ENCODE peak calls at places on chromosome 11, in four cellular contexts. O, T, E and Z are unnamed samples.

GRCh38 chr11:132844956-132845355 is 687.3 kb downstream of the OPCML start:
- DNase-seq in O (no peak), T (no peak), E (no peak), Z (no peak)

GRCh38 chr11:126544311-126545056 is 189.0 kb downstream of the ST3GAL4 start:
- DNase-seq in E (no peak), T (no peak), O (no peak), Z (no peak)

GRCh38 chr11:71294846-71295600 is 42.6 kb upstream of the SHANK2 start:
- DNase-seq in T (no peak), O (peak; percentile 37), E (no peak), Z (no peak)

GRCh38 chr11:76807206-76807875 is 24.2 kb downstream of the TSKU start:
- DNase-seq in T (peak; percentile 44), E (peak; percentile 94), O (peak; percentile 93), Z (peak; percentile 77)

GRCh38 chr11:97739892-97740782 is 1280.6 kb upstream of the CNTN5 start:
- DNase-seq in E (no peak), O (no peak), T (no peak), Z (no peak)

GRCh38 chr11:85316967-85317366 is 310.2 kb downstream of the DLG2 start:
- DNase-seq in O (no peak), E (peak; percentile 52), T (no peak), Z (peak; percentile 0)

GRCh38 chr11:57458410-57459111 is 1.8 kb upstream of the RTN4RL2 start:
- DNase-seq in T (peak; percentile 47), E (peak; percentile 67), O (no peak), Z (no peak)

GRCh38 chr11:67030976-67031375 is 8.0 kb downstream of the SYT12 start:
- DNase-seq in E (no peak), T (no peak), O (no peak), Z (no peak)

GRCh38 chr11:36425593-36426206 is 84.4 kb downstream of the TRAF6 start:
- DNase-seq in O (no peak), T (no peak), E (no peak), Z (no peak)

GRCh38 chr11:110092577-110093406 is at the start of gene ZC3H12C:
- DNase-seq in O (peak; percentile 89), T (no peak), E (peak; percentile 86), Z (peak; percentile 87)

GRCh38 chr11:122745111-122745510 is 89.6 kb downstream of the UBASH3B start:
- DNase-seq in T (no peak), E (no peak), O (no peak), Z (no peak)

GRCh38 chr11:126712017-126712625 is 288.4 kb downstream of the KIRREL3 start:
- DNase-seq in O (no peak), T (no peak), E (no peak), Z (no peak)

GRCh38 chr11:75291741-75292140 is 51.2 kb downstream of the TPBGL start:
- DNase-seq in T (no peak), O (no peak), E (no peak), Z (no peak)

GRCh38 chr11:59941091-59941490 is 2.9 kb downstream of the OOSP1 start:
- DNase-seq in O (no peak), T (no peak), E (no peak), Z (no peak)

GRCh38 chr11:114564836-114565235 is 5.2 kb upstream of the NXPE1 start:
- DNase-seq in E (no peak), O (no peak), T (no peak), Z (no peak)

GRCh38 chr11:67576742-67577475 is 6.7 kb upstream of the GSTP1 start:
- DNase-seq in T (no peak), O (no peak), E (no peak), Z (no peak)

GRCh38 chr11:24622262-24622661 is 125.4 kb downstream of the LUZP2 start:
- DNase-seq in T (no peak), O (no peak), E (no peak), Z (no peak)

GRCh38 chr11:75797796-75798195 is 17.2 kb upstream of the UVRAG start:
- DNase-seq in T (no peak), O (no peak), E (no peak), Z (no peak)

GRCh38 chr11:120079750-120080610 is 57.9 kb downstream of the TRIM29 start:
- DNase-seq in T (peak; percentile 12), O (no peak), E (no peak), Z (no peak)

GRCh38 chr11:28981331-28981865 is 873.2 kb downstream of the METTL15 start:
- DNase-seq in T (no peak), O (no peak), E (no peak), Z (no peak)

GRCh38 chr11:74018331-74019005 is 9.6 kb upstream of the UCP3 start:
- DNase-seq in E (peak; percentile 93), O (peak; percentile 97), T (no peak), Z (peak; percentile 97)

GRCh38 chr11:9982127-9982795 is 311.8 kb downstream of the SBF2 start:
- DNase-seq in T (no peak), O (no peak), E (no peak), Z (no peak)

GRCh38 chr11:109644158-109644557 is 222.2 kb downstream of the C11orf87 start:
- DNase-seq in E (no peak), T (no peak), O (no peak), Z (no peak)

GRCh38 chr11:32448232-32448631 is 12.9 kb upstream of the WT1 start:
- DNase-seq in E (no peak), T (no peak), O (no peak), Z (no peak)

GRCh38 chr11:335779-336665 is 15.4 kb upstream of the IFITM3 start:
- DNase-seq in O (peak; percentile 64), E (peak; percentile 50), T (no peak), Z (no peak)

GRCh38 chr11:112783945-112784322 is 177.3 kb upstream of the NCAM1 start:
- DNase-seq in E (no peak), O (no peak), T (no peak), Z (no peak)

GRCh38 chr11:88280673-88281316 is 56.7 kb downstream of the CTSC start:
- DNase-seq in E (no peak), T (no peak), O (no peak), Z (no peak)

GRCh38 chr11:72232260-72233055 is 7.9 kb downstream of the INPPL1 start:
- DNase-seq in O (no peak), T (no peak), E (peak; percentile 44), Z (no peak)

GRCh38 chr11:26537341-26537740 is 34.7 kb downstream of the MUC15 start:
- DNase-seq in O (no peak), T (no peak), E (no peak), Z (no peak)

GRCh38 chr11:26287067-26287518 is 44.8 kb upstream of the ANO3 start:
- DNase-seq in T (no peak), O (no peak), E (no peak), Z (no peak)

GRCh38 chr11:126197277-126197939 is 14.0 kb downstream of the RPUSD4 start:
- DNase-seq in O (no peak), T (no peak), E (no peak), Z (no peak)

GRCh38 chr11:13940611-13941256 is 21.8 kb upstream of the SPON1 start:
- DNase-seq in E (peak; percentile 59), T (no peak), O (no peak), Z (peak; percentile 29)

GRCh38 chr11:873723-874122 is 31.1 kb downstream of the TSPAN4 start:
- DNase-seq in T (no peak), E (no peak), O (no peak), Z (no peak)

GRCh38 chr11:103832762-103833161 is 203.7 kb upstream of the DDI1 start:
- DNase-seq in O (no peak), E (no peak), T (no peak), Z (no peak)

GRCh38 chr11:126585388-126586302 is 230.2 kb downstream of the ST3GAL4 start:
- DNase-seq in O (peak; percentile 71), E (peak; percentile 49), T (no peak), Z (peak; percentile 6)

GRCh38 chr11:16195659-16196058 is 160.7 kb downstream of the SOX6 start:
- DNase-seq in E (no peak), O (no peak), T (no peak), Z (no peak)

GRCh38 chr11:92050305-92050704 is 174.3 kb upstream of the FAT3 start:
- DNase-seq in T (no peak), O (no peak), E (no peak), Z (no peak)

GRCh38 chr11:104609297-104609696 is 289.0 kb downstream of the CASP12 start:
- DNase-seq in O (no peak), E (no peak), T (peak; percentile 1), Z (peak; percentile 35)

GRCh38 chr11:99098751-99099150 is 78.0 kb downstream of the CNTN5 start:
- DNase-seq in E (no peak), T (no peak), O (no peak), Z (no peak)

GRCh38 chr11:2271077-2271326 is 614 bp upstream of the ASCL2 start:
- DNase-seq in O (peak; percentile 71), E (peak; percentile 64), T (peak; percentile 55), Z (peak; percentile 27)
- H3K27me3 ChIP-seq in O (peaks cover 78% of the 10 kb centered on the region), E (peaks cover 16% of the 10 kb centered on the region), T (peaks cover 4% of the 10 kb centered on the region), Z (peaks cover 5% of the 10 kb centered on the region)

DNA sequence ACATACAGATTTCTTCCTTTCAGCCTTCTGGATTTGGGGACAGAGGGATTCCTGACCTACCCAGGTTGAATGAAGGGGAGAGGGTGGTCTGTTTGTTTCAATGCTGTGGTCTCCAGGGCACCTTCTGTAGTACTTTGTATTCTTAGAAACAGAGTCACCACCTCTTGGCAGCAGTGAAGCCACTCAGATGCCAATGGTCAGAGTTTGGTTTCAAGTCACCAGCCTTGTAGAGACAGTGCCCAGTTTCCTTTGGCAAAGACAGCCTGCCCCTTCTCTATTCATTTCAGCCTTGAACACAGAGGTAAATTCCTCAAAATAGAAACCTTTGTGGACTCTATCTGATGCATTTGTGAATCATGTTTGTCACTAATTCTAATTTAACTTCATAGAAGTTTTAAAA is 111.7 kb upstream of the RASSF10 start:
- DNase-seq in O (peak; percentile 73), E (no peak), T (no peak), Z (no peak)
- H3K27ac ChIP-seq in O (peak overlapping the region; percentile 70), E (no peak overlapping the region), T (no peak overlapping the region), Z (no peak overlapping the region)

DNA sequence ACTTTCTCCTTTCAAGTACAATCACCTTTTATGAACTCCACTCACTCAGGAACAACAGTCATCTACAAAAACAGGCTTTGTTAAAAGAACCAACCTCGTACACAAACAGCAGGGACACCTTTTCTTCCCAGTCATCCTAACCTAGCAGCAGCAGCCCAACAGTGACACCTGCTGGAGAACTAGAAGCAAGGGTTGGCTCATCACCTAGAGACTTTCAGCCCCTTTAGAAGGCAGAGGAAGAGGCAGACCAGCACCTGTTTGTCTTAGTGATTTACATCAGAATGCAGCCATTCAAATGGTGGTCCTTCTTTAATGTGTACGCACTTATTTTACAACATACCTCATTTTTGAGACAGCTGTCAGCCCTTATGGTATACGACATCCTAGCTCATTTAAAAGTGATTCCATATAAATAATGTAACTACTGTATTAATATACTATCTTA is 56.0 kb downstream of the AMBRA1 start:
- DNase-seq in E (peak; percentile 80), T (peak; percentile 29), O (no peak), Z (peak; percentile 89)
- H3K27me3 ChIP-seq in E (no peaks in the 10 kb centered on the region), T (no peaks in the 10 kb centered on the region), O (no peaks in the 10 kb centered on the region), Z (no peaks in the 10 kb centered on the region)

DNA sequence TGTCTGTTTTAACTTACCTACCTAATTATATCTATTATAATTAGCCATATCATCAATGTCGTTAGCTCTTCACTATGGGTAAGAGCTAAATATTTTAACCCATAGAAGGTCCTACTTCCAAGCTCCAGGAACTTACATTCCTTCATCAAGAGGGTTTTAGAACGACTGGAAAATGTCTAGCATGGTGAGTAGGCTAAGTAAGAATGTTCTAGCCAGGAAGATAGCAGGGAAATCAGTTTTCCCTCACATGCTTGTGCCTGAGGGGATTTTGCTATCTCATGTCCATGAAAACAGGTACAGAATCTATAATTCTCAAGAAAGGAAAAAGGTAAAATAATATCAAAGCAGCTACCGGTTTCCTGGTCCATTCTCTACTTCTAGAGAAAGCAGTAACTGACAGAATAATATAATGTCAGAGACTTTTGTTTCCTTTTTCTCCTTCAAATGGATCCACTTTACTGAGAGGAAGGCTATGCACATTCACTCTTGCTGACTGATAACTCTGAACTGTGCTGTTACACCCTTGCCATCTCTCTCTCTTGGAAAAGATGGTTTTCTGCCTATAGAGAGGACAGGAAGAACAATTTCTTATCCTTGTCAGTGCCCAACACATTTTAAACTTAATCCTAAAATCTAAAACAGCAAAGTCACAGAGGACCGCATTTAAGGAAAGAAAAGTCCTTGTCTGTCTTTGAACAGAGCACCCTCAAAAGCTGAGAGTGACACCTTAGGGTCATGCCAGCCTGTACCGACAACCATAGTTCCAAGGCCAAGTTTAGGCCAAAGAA is 67.0 kb downstream of the MAML2 start:
- DNase-seq in O (no peak), T (no peak), E (no peak), Z (no peak)
- H3K27ac ChIP-seq in O (no peak overlapping the region), T (no peak overlapping the region), E (no peak overlapping the region), Z (no peak overlapping the region)